ENCODE peak calls at places on chromosome 1, in nine cellular contexts. One of them, this sample, is unnamed.

GRCh38 chr1:8019229-8019620 is 6.9 kb downstream of the ERRFI1 start:
- DNase-seq in HFFc6: no peak
- DNase-seq in adrenal gland: no peak
- DNase-seq in nephron progenitor cell: no peak
- DNase-seq in astrocyte of the cerebellum: no peak
- DNase-seq in heart right ventricle: no peak
- DNase-seq in left lung: no peak
- DNase-seq in neural crest cell: no peak
- DNase-seq in MCF 10A: no peak
- DNase-seq in this sample: no peak

GRCh38 chr1:116330342-116330652 is 42.7 kb upstream of the ATP1A1 start:
- DNase-seq in HFFc6: no peak
- DNase-seq in adrenal gland: no peak
- DNase-seq in nephron progenitor cell: no peak
- DNase-seq in astrocyte of the cerebellum: no peak
- DNase-seq in heart right ventricle: no peak
- DNase-seq in left lung: no peak
- DNase-seq in neural crest cell: no peak
- DNase-seq in MCF 10A: no peak
- DNase-seq in this sample: no peak

GRCh38 chr1:164588388-164589341 is 29.7 kb downstream of the PBX1 start:
- DNase-seq in HFFc6: no peak
- DNase-seq in adrenal gland: peak
- DNase-seq in nephron progenitor cell: peak
- DNase-seq in astrocyte of the cerebellum: peak
- DNase-seq in heart right ventricle: peak
- DNase-seq in left lung: no peak
- DNase-seq in neural crest cell: peak
- DNase-seq in MCF 10A: no peak
- DNase-seq in this sample: peak

GRCh38 chr1:230632273-230632873 is 9.9 kb upstream of the COG2 start:
- DNase-seq in HFFc6: peak
- DNase-seq in adrenal gland: peak
- DNase-seq in nephron progenitor cell: peak
- DNase-seq in astrocyte of the cerebellum: no peak
- DNase-seq in heart right ventricle: no peak
- DNase-seq in left lung: no peak
- DNase-seq in neural crest cell: peak
- DNase-seq in MCF 10A: peak
- DNase-seq in this sample: no peak

GRCh38 chr1:65362545-65362944 is 53.2 kb downstream of the DNAJC6 start:
- DNase-seq in HFFc6: no peak
- DNase-seq in adrenal gland: no peak
- DNase-seq in nephron progenitor cell: no peak
- DNase-seq in astrocyte of the cerebellum: no peak
- DNase-seq in heart right ventricle: no peak
- DNase-seq in left lung: no peak
- DNase-seq in neural crest cell: no peak
- DNase-seq in MCF 10A: peak
- DNase-seq in this sample: no peak

GRCh38 chr1:228471762-228472398 is 15.3 kb upstream of the RNF187 start:
- DNase-seq in HFFc6: peak
- DNase-seq in adrenal gland: no peak
- DNase-seq in nephron progenitor cell: no peak
- DNase-seq in astrocyte of the cerebellum: no peak
- DNase-seq in heart right ventricle: no peak
- DNase-seq in left lung: peak
- DNase-seq in neural crest cell: no peak
- DNase-seq in MCF 10A: peak
- DNase-seq in this sample: no peak

GRCh38 chr1:112881742-112882127 is 74.3 kb downstream of the SLC16A1 start:
- DNase-seq in HFFc6: peak
- DNase-seq in adrenal gland: no peak
- DNase-seq in nephron progenitor cell: no peak
- DNase-seq in astrocyte of the cerebellum: no peak
- DNase-seq in heart right ventricle: no peak
- DNase-seq in left lung: no peak
- DNase-seq in neural crest cell: no peak
- DNase-seq in MCF 10A: no peak
- DNase-seq in this sample: no peak

GRCh38 chr1:44672254-44672955 is 1.9 kb downstream of the TMEM53 start:
- DNase-seq in HFFc6: peak
- DNase-seq in adrenal gland: no peak
- DNase-seq in nephron progenitor cell: no peak
- DNase-seq in astrocyte of the cerebellum: peak
- DNase-seq in heart right ventricle: no peak
- DNase-seq in left lung: no peak
- DNase-seq in neural crest cell: peak
- DNase-seq in MCF 10A: peak
- DNase-seq in this sample: no peak

GRCh38 chr1:107669996-107670395 is 295.0 kb downstream of the VAV3 start:
- DNase-seq in HFFc6: no peak
- DNase-seq in adrenal gland: no peak
- DNase-seq in nephron progenitor cell: no peak
- DNase-seq in astrocyte of the cerebellum: no peak
- DNase-seq in heart right ventricle: no peak
- DNase-seq in left lung: no peak
- DNase-seq in neural crest cell: no peak
- DNase-seq in MCF 10A: peak
- DNase-seq in this sample: no peak

GRCh38 chr1:13752852-13753251 is 52.9 kb downstream of the PRDM2 start:
- DNase-seq in HFFc6: no peak
- DNase-seq in adrenal gland: no peak
- DNase-seq in nephron progenitor cell: no peak
- DNase-seq in astrocyte of the cerebellum: no peak
- DNase-seq in heart right ventricle: no peak
- DNase-seq in left lung: no peak
- DNase-seq in neural crest cell: no peak
- DNase-seq in MCF 10A: no peak
- DNase-seq in this sample: no peak

GRCh38 chr1:3691421-3692204 is 39.3 kb downstream of the TP73 start:
- DNase-seq in HFFc6: no peak
- DNase-seq in adrenal gland: no peak
- DNase-seq in nephron progenitor cell: no peak
- DNase-seq in astrocyte of the cerebellum: no peak
- DNase-seq in heart right ventricle: no peak
- DNase-seq in left lung: no peak
- DNase-seq in neural crest cell: no peak
- DNase-seq in MCF 10A: no peak
- DNase-seq in this sample: no peak

GRCh38 chr1:36525166-36525565 is 42.5 kb upstream of the CSF3R start:
- DNase-seq in HFFc6: no peak
- DNase-seq in adrenal gland: no peak
- DNase-seq in nephron progenitor cell: no peak
- DNase-seq in astrocyte of the cerebellum: no peak
- DNase-seq in heart right ventricle: no peak
- DNase-seq in left lung: no peak
- DNase-seq in neural crest cell: no peak
- DNase-seq in MCF 10A: no peak
- DNase-seq in this sample: no peak

GRCh38 chr1:79554620-79555160 is 548.2 kb upstream of the ADGRL4 start:
- DNase-seq in HFFc6: no peak
- DNase-seq in adrenal gland: no peak
- DNase-seq in nephron progenitor cell: no peak
- DNase-seq in astrocyte of the cerebellum: no peak
- DNase-seq in heart right ventricle: no peak
- DNase-seq in left lung: no peak
- DNase-seq in neural crest cell: no peak
- DNase-seq in MCF 10A: peak
- DNase-seq in this sample: no peak

GRCh38 chr1:24043345-24044032 is 63.4 kb upstream of the SRSF10 start:
- DNase-seq in HFFc6: no peak
- DNase-seq in adrenal gland: no peak
- DNase-seq in nephron progenitor cell: peak
- DNase-seq in astrocyte of the cerebellum: no peak
- DNase-seq in heart right ventricle: no peak
- DNase-seq in left lung: no peak
- DNase-seq in neural crest cell: no peak
- DNase-seq in MCF 10A: no peak
- DNase-seq in this sample: no peak

DNA sequence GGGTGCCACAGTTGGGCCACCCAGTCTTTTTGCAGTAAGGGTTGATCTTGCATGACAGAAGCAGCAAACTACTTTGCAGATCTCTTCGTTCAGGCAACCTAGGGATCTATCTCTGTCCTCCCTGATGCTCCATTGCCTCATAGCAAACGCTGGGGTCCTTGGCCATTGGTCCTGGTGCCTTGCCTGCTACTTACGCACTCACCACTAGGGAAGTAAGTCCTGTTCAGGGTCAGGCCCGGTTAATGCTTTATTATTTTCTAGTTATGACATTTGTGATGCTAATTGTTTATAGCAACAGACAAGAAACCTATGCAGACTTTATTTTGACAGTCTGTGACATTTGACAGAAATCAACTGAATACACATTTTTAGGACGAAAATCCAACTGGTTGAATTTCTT is 326.5 kb upstream of the FMN2 start:
- DNase-seq in HFFc6: no peak
- DNase-seq in adrenal gland: no peak
- DNase-seq in nephron progenitor cell: no peak
- DNase-seq in astrocyte of the cerebellum: no peak
- DNase-seq in heart right ventricle: no peak
- DNase-seq in left lung: no peak
- DNase-seq in neural crest cell: no peak
- DNase-seq in MCF 10A: no peak
- DNase-seq in this sample: no peak
- TF ChIP-seq CTCF in HFFc6: no peak
- TF ChIP-seq CTCF in adrenal gland: no peak
- TF ChIP-seq CTCF in nephron progenitor cell: no peak
- TF ChIP-seq CTCF in astrocyte of the cerebellum: no peak
- TF ChIP-seq CTCF in heart right ventricle: no peak
- TF ChIP-seq CTCF in left lung: no peak
- TF ChIP-seq CTCF in neural crest cell: no peak
- TF ChIP-seq CTCF in MCF 10A: no peak
- TF ChIP-seq CTCF in this sample: peak

GRCh38 chr1:202200112-202200548 is 6.5 kb downstream of the LGR6 start:
- DNase-seq in HFFc6: no peak
- DNase-seq in adrenal gland: no peak
- DNase-seq in nephron progenitor cell: no peak
- DNase-seq in astrocyte of the cerebellum: no peak
- DNase-seq in heart right ventricle: no peak
- DNase-seq in left lung: no peak
- DNase-seq in neural crest cell: no peak
- DNase-seq in MCF 10A: peak
- DNase-seq in this sample: no peak
- TF ChIP-seq CTCF in HFFc6: no peak
- TF ChIP-seq CTCF in adrenal gland: no peak
- TF ChIP-seq CTCF in nephron progenitor cell: no peak
- TF ChIP-seq CTCF in astrocyte of the cerebellum: no peak
- TF ChIP-seq CTCF in heart right ventricle: no peak
- TF ChIP-seq CTCF in left lung: no peak
- TF ChIP-seq CTCF in neural crest cell: no peak
- TF ChIP-seq CTCF in MCF 10A: no peak
- TF ChIP-seq CTCF in this sample: no peak

DNA sequence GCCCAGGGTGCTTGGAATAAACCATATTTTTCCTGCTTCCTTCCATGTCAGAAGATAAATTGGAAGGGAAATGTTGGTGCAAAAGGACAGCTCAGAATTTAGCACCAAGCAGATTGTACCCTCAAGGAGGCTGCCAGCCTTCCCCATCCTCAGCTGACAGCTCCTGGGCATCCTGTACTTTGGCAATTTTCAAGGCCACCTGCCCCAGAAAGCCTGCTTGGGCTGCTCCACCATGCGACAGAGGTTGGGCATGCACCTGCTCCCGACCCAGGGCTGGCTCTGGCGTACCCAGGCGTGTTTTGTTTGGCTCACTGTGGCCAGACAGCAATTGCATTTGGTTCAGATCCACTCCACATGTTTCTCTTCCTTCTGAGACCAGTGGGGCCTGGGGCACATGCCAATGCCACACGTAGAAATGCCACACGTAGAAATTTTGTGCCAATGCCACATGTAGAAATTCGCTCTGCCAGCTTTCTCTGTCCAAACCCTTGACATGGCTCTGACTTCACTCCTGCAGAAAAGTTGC is 547.8 kb downstream of the NPHP4 start:
- DNase-seq in HFFc6: no peak
- DNase-seq in adrenal gland: no peak
- DNase-seq in nephron progenitor cell: no peak
- DNase-seq in astrocyte of the cerebellum: no peak
- DNase-seq in heart right ventricle: no peak
- DNase-seq in left lung: no peak
- DNase-seq in neural crest cell: no peak
- DNase-seq in MCF 10A: no peak
- DNase-seq in this sample: no peak
- TF ChIP-seq CTCF in HFFc6: no peak
- TF ChIP-seq CTCF in adrenal gland: no peak
- TF ChIP-seq CTCF in nephron progenitor cell: no peak
- TF ChIP-seq CTCF in astrocyte of the cerebellum: no peak
- TF ChIP-seq CTCF in heart right ventricle: no peak
- TF ChIP-seq CTCF in left lung: no peak
- TF ChIP-seq CTCF in neural crest cell: no peak
- TF ChIP-seq CTCF in MCF 10A: no peak
- TF ChIP-seq CTCF in this sample: no peak

GRCh38 chr1:27940870-27941269 is 6.1 kb downstream of the SMPDL3B start:
- DNase-seq in HFFc6: no peak
- DNase-seq in adrenal gland: no peak
- DNase-seq in nephron progenitor cell: no peak
- DNase-seq in astrocyte of the cerebellum: no peak
- DNase-seq in heart right ventricle: no peak
- DNase-seq in left lung: no peak
- DNase-seq in neural crest cell: no peak
- DNase-seq in MCF 10A: no peak
- DNase-seq in this sample: no peak

GRCh38 chr1:27938488-27938887 is 3.7 kb downstream of the SMPDL3B start:
- DNase-seq in HFFc6: no peak
- DNase-seq in adrenal gland: no peak
- DNase-seq in nephron progenitor cell: no peak
- DNase-seq in astrocyte of the cerebellum: no peak
- DNase-seq in heart right ventricle: no peak
- DNase-seq in left lung: no peak
- DNase-seq in neural crest cell: no peak
- DNase-seq in MCF 10A: no peak
- DNase-seq in this sample: no peak

GRCh38 chr1:27941671-27942540 is 7.1 kb downstream of the SMPDL3B start:
- DNase-seq in HFFc6: no peak
- DNase-seq in adrenal gland: no peak
- DNase-seq in nephron progenitor cell: no peak
- DNase-seq in astrocyte of the cerebellum: no peak
- DNase-seq in heart right ventricle: no peak
- DNase-seq in left lung: no peak
- DNase-seq in neural crest cell: no peak
- DNase-seq in MCF 10A: no peak
- DNase-seq in this sample: no peak

GRCh38 chr1:27937524-27937836 is 2.7 kb downstream of the SMPDL3B start:
- DNase-seq in HFFc6: no peak
- DNase-seq in adrenal gland: no peak
- DNase-seq in nephron progenitor cell: no peak
- DNase-seq in astrocyte of the cerebellum: no peak
- DNase-seq in heart right ventricle: no peak
- DNase-seq in left lung: no peak
- DNase-seq in neural crest cell: no peak
- DNase-seq in MCF 10A: no peak
- DNase-seq in this sample: no peak

DNA sequence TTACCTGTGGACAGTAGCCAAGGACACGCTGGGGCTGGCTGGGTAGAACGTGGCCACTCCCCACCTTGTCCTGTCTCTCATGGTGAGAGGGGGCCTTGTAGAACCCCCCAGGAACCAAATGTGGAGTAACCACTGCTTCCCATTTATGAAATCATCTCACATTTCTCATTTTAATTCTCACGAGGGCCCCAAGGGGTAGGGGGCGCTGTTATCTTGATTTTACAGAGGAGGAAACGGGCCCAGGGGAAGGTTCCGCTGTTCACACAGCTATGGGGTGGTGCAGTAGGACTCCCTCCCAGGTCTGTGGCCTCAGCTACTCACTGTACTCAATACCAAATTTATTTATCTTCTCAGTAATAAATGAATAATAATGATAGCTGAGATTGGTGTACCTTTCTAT is 5.5 kb downstream of the SMPDL3B start:
- DNase-seq in HFFc6: no peak
- DNase-seq in adrenal gland: peak
- DNase-seq in nephron progenitor cell: peak
- DNase-seq in astrocyte of the cerebellum: no peak
- DNase-seq in heart right ventricle: peak
- DNase-seq in left lung: no peak
- DNase-seq in neural crest cell: peak
- DNase-seq in MCF 10A: peak
- DNase-seq in this sample: no peak
- TF ChIP-seq CTCF in HFFc6: peak
- TF ChIP-seq CTCF in adrenal gland: no peak
- TF ChIP-seq CTCF in nephron progenitor cell: peak
- TF ChIP-seq CTCF in astrocyte of the cerebellum: peak
- TF ChIP-seq CTCF in heart right ventricle: peak
- TF ChIP-seq CTCF in left lung: peak
- TF ChIP-seq CTCF in neural crest cell: peak
- TF ChIP-seq CTCF in MCF 10A: no peak
- TF ChIP-seq CTCF in this sample: no peak